ENCODE peak calls at places on chromosomes 11 and 22, in seven cellular contexts. E is GM04504; Y is activated CD4-positive, alpha-beta T cell treated with anti-CD3 and anti-CD28 coated beads, Interleukin-2, amount 10 ng/mL, durations not matched to agents 24 days and 14 days; O is AG04450; P is NCI-H1694; L is NCI-H2081; Q is DND-41. F is an unnamed sample.

GRCh38 chr22:23182289-23183106 is 2.2 kb downstream of the BCR start:
- DNase-seq in Y (peak; percentile 84), E (no peak), L (no peak), O (no peak), P (no peak), Q (peak; percentile 10), F (no peak)

GRCh38 chr22:28923826-28924732 is 40.7 kb downstream of the ZNRF3 start:
- DNase-seq in Q (no peak), E (no peak), L (no peak), Y (no peak), P (no peak), O (no peak), F (no peak)

GRCh38 chr11:95301497-95301896 is 70.5 kb upstream of the SESN3 start:
- DNase-seq in E (no peak), L (no peak), Q (no peak), O (no peak), P (no peak), Y (no peak), F (no peak)

GRCh38 chr11:19605500-19606371 is 106.9 kb upstream of the NAV2 start:
- DNase-seq in Y (no peak), O (no peak), P (no peak), Q (no peak), E (peak; percentile 76), L (no peak), F (peak; percentile 38)

GRCh38 chr11:32310218-32310601 is 125.1 kb downstream of the WT1 start:
- DNase-seq in E (no peak), O (no peak), Q (no peak), Y (no peak), P (no peak), L (no peak), F (no peak)

GRCh38 chr11:116255234-116255953 is 517.4 kb downstream of the BUD13 start:
- DNase-seq in Q (no peak), E (no peak), L (no peak), O (no peak), Y (no peak), P (no peak), F (no peak)

GRCh38 chr11:57638005-57638760 is 11.5 kb downstream of the YPEL4 start:
- DNase-seq in O (peak; percentile 58), Y (peak; percentile 67), P (peak; percentile 51), Q (peak; percentile 70), E (peak; percentile 69), L (no peak), F (peak; percentile 79)

GRCh38 chr11:20310596-20311394 is 52.7 kb upstream of the HTATIP2 start:
- DNase-seq in Q (no peak), E (no peak), O (no peak), Y (no peak), P (no peak), L (no peak), F (no peak)

GRCh38 chr11:13368041-13368446 is 90.5 kb downstream of the BMAL1 start:
- DNase-seq in Q (no peak), P (no peak), L (no peak), Y (no peak), O (no peak), E (no peak), F (no peak)

GRCh38 chr22:28883917-28884753 is 763 bp downstream of the ZNRF3 start:
- DNase-seq in P (no peak), Q (peak; percentile 32), E (no peak), O (no peak), Y (peak; percentile 74), L (no peak), F (no peak)

GRCh38 chr11:3879967-3880542 is 24.6 kb downstream of the STIM1 start:
- DNase-seq in Q (no peak), P (no peak), E (no peak), O (no peak), Y (no peak), L (no peak), F (no peak)

GRCh38 chr11:8698917-8699441 is 16.4 kb downstream of the RPL27A start:
- DNase-seq in E (no peak), L (no peak), Q (no peak), O (no peak), P (no peak), Y (no peak), F (no peak)

GRCh38 chr11:69274531-69275016 is 19.4 kb upstream of the MYEOV start:
- DNase-seq in Y (no peak), L (no peak), O (no peak), E (no peak), Q (no peak), P (no peak), F (no peak)

GRCh38 chr11:76830639-76831312 is 29.9 kb upstream of the ACER3 start:
- DNase-seq in L (no peak), P (peak; percentile 59), Y (no peak), O (no peak), Q (no peak), E (peak; percentile 62), F (peak; percentile 97)

GRCh38 chr22:17727244-17727892 is 46.9 kb downstream of the BID start:
- DNase-seq in Y (no peak), Q (no peak), E (no peak), P (no peak), L (no peak), O (no peak), F (no peak)

GRCh38 chr22:25702571-25703167 is 39.3 kb upstream of the MYO18B start:
- DNase-seq in E (no peak), Y (peak; percentile 86), Q (peak; percentile 63), O (no peak), L (no peak), P (no peak), F (no peak)

GRCh38 chr11:6572215-6572614 is 31.2 kb downstream of the RRP8 start:
- DNase-seq in Q (no peak), E (peak; percentile 44), P (no peak), Y (no peak), O (peak; percentile 39), L (no peak), F (no peak)

GRCh38 chr11:225734-226453 is 10.2 kb downstream of the SIRT3 start:
- DNase-seq in L (no peak), Q (no peak), O (no peak), Y (no peak), E (no peak), P (no peak), F (no peak)

GRCh38 chr22:49807780-49808708 is 19.6 kb downstream of the BRD1 start:
- DNase-seq in E (no peak), Q (no peak), L (no peak), P (no peak), Y (peak; percentile 88), O (no peak), F (no peak)

GRCh38 chr11:64804346-64805210 is 1.6 kb upstream of the MAP4K2 start:
- DNase-seq in L (no peak), O (no peak), E (no peak), P (no peak), Y (no peak), Q (no peak), F (no peak)

GRCh38 chr11:110329441-110329840 is 33.0 kb upstream of the RDX start:
- DNase-seq in E (no peak), O (no peak), L (no peak), P (no peak), Y (no peak), Q (no peak), F (no peak)

GRCh38 chr11:95682552-95682951 is 107.0 kb downstream of the FAM76B start:
- DNase-seq in L (no peak), Y (peak; percentile 75), Q (no peak), E (no peak), O (no peak), P (no peak), F (no peak)

GRCh38 chr22:42939941-42940653 is 74.9 kb downstream of the PACSIN2 start:
- DNase-seq in Q (no peak), L (no peak), Y (no peak), E (no peak), P (no peak), O (peak; percentile 32), F (no peak)

GRCh38 chr11:110951609-110952008 is 239.4 kb upstream of the ARHGAP20 start:
- DNase-seq in Q (no peak), Y (no peak), P (no peak), O (no peak), L (no peak), E (no peak), F (no peak)